ENCODE peak calls at places on chromosome 2, in nine cellular contexts. H is Caco-2, T is choroid plexus epithelial cell, C is adrenal gland, Y is coronary artery, K is fibroblast of pulmonary artery, O is tibial nerve, Z is neural progenitor cell, U is ovary. S is an unnamed sample.

GRCh38 chr2:108182489-108182888 is 57.3 kb upstream of the SULT1C3 start:
- DNase-seq in T (peak; percentile 52), Y (no peak), K (no peak), U (no peak), H (peak; percentile 53), C (no peak), Z (peak; percentile 72), O (no peak), S (peak; percentile 33)

GRCh38 chr2:100877555-100877954 is 57.6 kb downstream of the NPAS2 start:
- DNase-seq in C (no peak), K (peak; percentile 75), Y (no peak), U (no peak), O (no peak), H (no peak), T (peak; percentile 78), Z (no peak), S (peak; percentile 24)

GRCh38 chr2:168766600-168766999 is 35.8 kb upstream of the NOSTRIN start:
- DNase-seq in K (no peak), O (no peak), C (no peak), Y (no peak), T (no peak), Z (no peak), H (peak; percentile 42), U (no peak), S (peak; percentile 38)

GRCh38 chr2:182456784-182457183 is 29.9 kb upstream of the PDE1A start:
- DNase-seq in O (no peak), T (peak; percentile 80), H (no peak), U (no peak), K (peak; percentile 53), Y (no peak), Z (no peak), C (no peak), S (no peak)

GRCh38 chr2:81087646-81088045 is 783.1 kb upstream of the LRRTM1 start:
- DNase-seq in O (no peak), Z (no peak), U (no peak), C (no peak), K (no peak), H (no peak), T (no peak), Y (no peak), S (no peak)

GRCh38 chr2:25151718-25152117 is 16.7 kb downstream of the POMC start:
- DNase-seq in Z (no peak), Y (no peak), O (no peak), T (no peak), U (no peak), H (no peak), C (no peak), K (no peak), S (no peak)

GRCh38 chr2:131094655-131095281 is 1.5 kb upstream of the FAM168B start:
- DNase-seq in U (no peak), C (no peak), H (no peak), K (no peak), Y (no peak), O (no peak), Z (no peak), T (peak; percentile 15), S (peak; percentile 28)

GRCh38 chr2:146457221-146457620 is 1387.6 kb upstream of the ACVR2A start:
- DNase-seq in C (no peak), T (no peak), H (no peak), Y (no peak), O (no peak), Z (no peak), U (no peak), K (no peak), S (no peak)

GRCh38 chr2:96861074-96861473 is 3.3 kb upstream of the ANKRD39 start:
- DNase-seq in C (no peak), H (no peak), Z (no peak), T (no peak), K (no peak), Y (no peak), O (no peak), U (no peak), S (no peak)

GRCh38 chr2:200624660-200625059 is 38.8 kb downstream of the AOX1 start:
- DNase-seq in U (no peak), K (peak; percentile 85), C (no peak), O (no peak), T (peak; percentile 92), H (no peak), Y (no peak), Z (no peak), S (peak; percentile 87)

GRCh38 chr2:126882736-126883660 is 15.7 kb upstream of the TEX51 start:
- DNase-seq in U (no peak), C (no peak), O (no peak), H (no peak), T (no peak), K (no peak), Z (no peak), Y (peak; percentile 49), S (no peak)

GRCh38 chr2:216777637-216778273 is 82.1 kb downstream of the TNP1 start:
- DNase-seq in Z (peak; percentile 88), H (peak; percentile 74), Y (no peak), U (no peak), O (no peak), T (peak; percentile 68), C (no peak), K (peak; percentile 55), S (peak; percentile 85)

GRCh38 chr2:112482309-112483046 is 522 bp downstream of the TTL start:
- DNase-seq in K (peak; percentile 48), Y (peak; percentile 77), O (no peak), U (peak; percentile 52), Z (peak; percentile 61), H (peak; percentile 65), T (peak; percentile 47), C (peak; percentile 64), S (peak; percentile 29)
- TF ChIP-seq CTCF in K (no peak), Y (no peak), O (no peak), U (no peak), Z (no peak), H (no peak), T (no peak), C (no peak), S (no peak)

GRCh38 chr2:73069041-73069854 is 2.3 kb downstream of the SFXN5 start:
- DNase-seq in H (no peak), Y (peak; percentile 64), T (no peak), Z (no peak), U (no peak), C (no peak), O (no peak), K (no peak), S (no peak)

GRCh38 chr2:73070651-73071451 is 661 bp downstream of the SFXN5 start:
- DNase-seq in C (peak; percentile 99), Z (peak; percentile 97), H (peak; percentile 97), O (peak; percentile 99), T (peak; percentile 98), Y (peak; percentile 98), U (peak; percentile 99), K (peak; percentile 96), S (peak; percentile 76)

GRCh38 chr2:73068147-73068546 is 3.4 kb downstream of the SFXN5 start:
- DNase-seq in H (no peak), T (no peak), K (no peak), Y (no peak), O (no peak), U (no peak), Z (no peak), C (no peak), S (peak; percentile 85)

GRCh38 chr2:73071452-73072399 is at the start of gene SFXN5:
- DNase-seq in Z (peak; percentile 96), U (peak; percentile 97), O (peak; percentile 92), K (peak; percentile 92), C (peak; percentile 98), H (peak; percentile 94), T (peak; percentile 95), Y (peak; percentile 97), S (peak; percentile 78)

GRCh38 chr2:73069855-73070650 is 1.5 kb downstream of the SFXN5 start:
- DNase-seq in T (peak; percentile 30), Y (peak; percentile 72), O (no peak), C (peak; percentile 77), Z (no peak), H (no peak), K (no peak), U (no peak), S (no peak)
- H3K4me3 ChIP-seq in T (peak overlapping the region; percentile 90), Y (peak overlapping the region; percentile 98), O (peak overlapping the region; percentile 90), C (peak overlapping the region; percentile 71), Z (peak overlapping the region; percentile 71), H (peak overlapping the region; percentile 94), K (peak overlapping the region; percentile 86), U (peak overlapping the region; percentile 70), S (peak overlapping the region; percentile 78)

GRCh38 chr2:167333245-167333644 is 445.0 kb downstream of the XIRP2 start:
- DNase-seq in U (no peak), O (no peak), Z (peak; percentile 38), K (no peak), T (peak; percentile 26), Y (no peak), H (no peak), C (no peak), S (no peak)
- TF ChIP-seq CTCF in U (no peak), O (no peak), Z (peak; percentile 36), K (peak; percentile 5), T (peak; percentile 44), Y (no peak), H (no peak), C (no peak), S (no peak)

GRCh38 chr2:70009776-70010175 is 48.3 kb upstream of the ASPRV1 start:
- DNase-seq in Z (no peak), T (no peak), H (peak; percentile 34), C (peak; percentile 20), U (no peak), K (no peak), O (no peak), Y (no peak), S (no peak)

GRCh38 chr2:70010222-70011111 is 49.0 kb upstream of the ASPRV1 start:
- DNase-seq in Z (no peak), K (no peak), U (no peak), C (peak; percentile 55), T (no peak), O (no peak), H (peak; percentile 33), Y (no peak), S (peak; percentile 86)

GRCh38 chr2:70012887-70013286 is 51.5 kb upstream of the ASPRV1 start:
- DNase-seq in H (no peak), Z (no peak), T (no peak), O (no peak), U (no peak), C (no peak), K (no peak), Y (no peak), S (no peak)

GRCh38 chr2:70011335-70011734 is 49.9 kb upstream of the ASPRV1 start:
- DNase-seq in H (no peak), U (no peak), T (no peak), K (no peak), Z (no peak), O (no peak), Y (no peak), C (peak; percentile 7), S (peak; percentile 28)

GRCh38 chr2:70011786-70012185 is 50.4 kb upstream of the ASPRV1 start:
- DNase-seq in K (no peak), T (no peak), Z (no peak), H (no peak), O (no peak), C (peak; percentile 27), Y (no peak), U (no peak), S (no peak)
- H3K4me3 ChIP-seq in K (no peak overlapping the region), T (no peak overlapping the region), Z (no peak overlapping the region), H (no peak overlapping the region), O (no peak overlapping the region), C (no peak overlapping the region), Y (no peak overlapping the region), U (no peak overlapping the region), S (no peak overlapping the region)